ENCODE peak calls at places on chromosomes 3 and 15, in six cellular contexts. R, W, M, U, E and K are unnamed samples. For H3K9me3, the result is how much of the 10 kb centered on the place peaks cover.

GRCh38 chr15:94576889-94577533 is 345.6 kb downstream of the MCTP2 start:
- DNase-seq in R (peak), W (peak), M (no peak), U (no peak), E (peak), K (no peak)

GRCh38 chr3:64049136-64049535 is 25.8 kb upstream of the PSMD6 start:
- DNase-seq in R (peak), W (no peak), M (no peak), U (no peak), E (no peak), K (no peak)

GRCh38 chr3:2110597-2111117 is 12.0 kb downstream of the CNTN4 start:
- DNase-seq in R (no peak), W (no peak), M (no peak), U (no peak), E (no peak), K (no peak)

GRCh38 chr3:194070634-194071409 is 65.1 kb upstream of the HES1 start:
- DNase-seq in R (peak), W (peak), M (peak), U (peak), E (peak), K (peak)

GRCh38 chr3:42476225-42477160 is 25.9 kb upstream of the VIPR1 start:
- DNase-seq in R (peak), W (no peak), M (no peak), U (peak), E (no peak), K (peak)

GRCh38 chr3:30085486-30085885 is 520.9 kb upstream of the TGFBR2 start:
- DNase-seq in R (no peak), W (no peak), M (no peak), U (no peak), E (no peak), K (no peak)

GRCh38 chr3:37687966-37688365 is 173.7 kb upstream of the CTDSPL start:
- DNase-seq in R (no peak), W (no peak), M (no peak), U (no peak), E (no peak), K (no peak)

GRCh38 chr3:136255672-136256406 is 5.7 kb downstream of the PCCB start:
- DNase-seq in R (no peak), W (no peak), M (no peak), U (no peak), E (peak), K (no peak)

GRCh38 chr3:38003817-38004414 is 13.3 kb downstream of the VILL start:
- DNase-seq in R (no peak), W (no peak), M (peak), U (no peak), E (no peak), K (no peak)

GRCh38 chr3:127886276-127886862 is 28.7 kb upstream of the KBTBD12 start:
- DNase-seq in R (no peak), W (no peak), M (no peak), U (no peak), E (no peak), K (no peak)

GRCh38 chr3:103730744-103731143 is 1295.9 kb downstream of the ZPLD1 start:
- DNase-seq in R (no peak), W (no peak), M (no peak), U (no peak), E (no peak), K (no peak)

GRCh38 chr3:18649666-18650363 is 224.7 kb upstream of the SATB1 start:
- DNase-seq in R (no peak), W (no peak), M (no peak), U (no peak), E (no peak), K (no peak)

GRCh38 chr15:33201376-33202189 is 7.1 kb upstream of the FMN1 start:
- DNase-seq in R (peak), W (peak), M (no peak), U (peak), E (peak), K (no peak)

GRCh38 chr3:172315401-172316091 is 132.7 kb downstream of the GHSR start:
- DNase-seq in R (peak), W (no peak), M (no peak), U (no peak), E (no peak), K (no peak)

GRCh38 chr3:153704115-153704514 is 417.1 kb upstream of the ARHGEF26 start:
- DNase-seq in R (peak), W (peak), M (no peak), U (no peak), E (no peak), K (no peak)

GRCh38 chr3:190044142-190044541 is 76.6 kb downstream of the P3H2 start:
- DNase-seq in R (no peak), W (no peak), M (no peak), U (no peak), E (no peak), K (no peak)

GRCh38 chr15:100263721-100264455 is 77.9 kb downstream of the ADAMTS17 start:
- DNase-seq in R (no peak), W (no peak), M (no peak), U (no peak), E (no peak), K (no peak)

GRCh38 chr15:69537085-69537484 is 84.5 kb downstream of the RPLP1 start:
- DNase-seq in R (no peak), W (no peak), M (no peak), U (no peak), E (no peak), K (no peak)

GRCh38 chr3:114756506-114757279 is 390.4 kb downstream of the ZBTB20 start:
- DNase-seq in R (no peak), W (no peak), M (no peak), U (no peak), E (no peak), K (no peak)

GRCh38 chr3:169104541-169104940 is 559.0 kb downstream of the MECOM start:
- DNase-seq in R (peak), W (no peak), M (no peak), U (no peak), E (no peak), K (no peak)

GRCh38 chr3:38229036-38229435 is 36.6 kb upstream of the SLC22A13 start:
- DNase-seq in R (no peak), W (no peak), M (no peak), U (no peak), E (no peak), K (no peak)

GRCh38 chr3:114154321-114154821 is 24.5 kb downstream of the DRD3 start:
- DNase-seq in R (no peak), W (no peak), M (no peak), U (no peak), E (no peak), K (no peak)

GRCh38 chr3:122091602-122092006 is 36.4 kb downstream of the CD86 start:
- DNase-seq in R (no peak), W (peak), M (no peak), U (no peak), E (no peak), K (no peak)

GRCh38 chr15:67824900-67825879 is at the start of gene SKOR1:
- DNase-seq in R (no peak), W (no peak), M (no peak), U (peak), E (no peak), K (no peak)

GRCh38 chr3:144482876-144483275 is 511.3 kb downstream of the DIPK2A start:
- DNase-seq in R (no peak), W (no peak), M (no peak), U (no peak), E (no peak), K (no peak)

GRCh38 chr3:41932511-41932910 is 29.4 kb downstream of the ULK4 start:
- DNase-seq in R (peak), W (no peak), M (no peak), U (no peak), E (no peak), K (no peak)

GRCh38 chr3:127464642-127465041 is 125.9 kb downstream of the TPRA1 start:
- DNase-seq in R (no peak), W (no peak), M (no peak), U (no peak), E (no peak), K (no peak)

GRCh38 chr3:192819001-192819569 is 91.7 kb upstream of the FGF12 start:
- DNase-seq in R (peak), W (no peak), M (no peak), U (no peak), E (no peak), K (no peak)

GRCh38 chr3:190854062-190854461 is 8.4 kb downstream of the GMNC start:
- DNase-seq in R (no peak), W (no peak), M (no peak), U (no peak), E (no peak), K (no peak)

GRCh38 chr3:138547342-138547975 is 46.6 kb downstream of the CEP70 start:
- DNase-seq in R (peak), W (no peak), M (no peak), U (no peak), E (no peak), K (no peak)

GRCh38 chr15:49645937-49646336 is 25.1 kb downstream of the DTWD1 start:
- DNase-seq in R (peak), W (no peak), M (peak), U (no peak), E (peak), K (no peak)

GRCh38 chr3:101574388-101575156 is 592 bp downstream of the PCNP start:
- DNase-seq in R (peak), W (peak), M (peak), U (peak), E (peak), K (peak)

GRCh38 chr3:72161870-72162617 is 377.1 kb upstream of the PROK2 start:
- DNase-seq in R (peak), W (no peak), M (no peak), U (peak), E (no peak), K (no peak)

GRCh38 chr15:52021128-52021671 is 2.2 kb downstream of the MAPK6 start:
- DNase-seq in R (peak), W (peak), M (peak), U (no peak), E (peak), K (peak)

GRCh38 chr15:52417501-52417900 is 111.2 kb downstream of the MYO5A start:
- DNase-seq in R (no peak), W (no peak), M (no peak), U (no peak), E (no peak), K (no peak)

GRCh38 chr15:87713405-87713995 is 543.0 kb downstream of the NTRK3 start:
- DNase-seq in R (no peak), W (no peak), M (no peak), U (no peak), E (no peak), K (no peak)

GRCh38 chr15:91517491-91518200 is 335.9 kb upstream of the SLCO3A1 start:
- DNase-seq in R (no peak), W (no peak), M (no peak), U (no peak), E (no peak), K (no peak)

GRCh38 chr15:79897701-79898113 is 893 bp upstream of the MTHFS start:
- DNase-seq in R (no peak), W (peak), M (no peak), U (no peak), E (no peak), K (no peak)
- H3K4me3 ChIP-seq in R (peak), W (peak), M (peak), U (peak), E (peak), K (peak)

GRCh38 chr3:8020459-8020858 is 481.2 kb upstream of the LMCD1 start:
- DNase-seq in R (no peak), W (no peak), M (no peak), U (no peak), E (no peak), K (no peak)
- H3K9me3 ChIP-seq in R (under half), W (under half), M (under half), U (under half), E (under half), K (under half)

GRCh38 chr3:133040696-133041523 is 2.7 kb downstream of the TMEM108 start:
- DNase-seq in R (peak), W (peak), M (peak), U (peak), E (peak), K (no peak)
- H3K4me3 ChIP-seq in R (no peak), W (no peak), M (no peak), U (no peak), E (no peak), K (no peak)

GRCh38 chr3:44729384-44729910 is at the start of gene ZNF501:
- DNase-seq in R (no peak), W (peak), M (peak), U (peak), E (peak), K (peak)

GRCh38 chr3:44734646-44735168 is 5.3 kb downstream of the ZNF501 start:
- DNase-seq in R (no peak), W (no peak), M (no peak), U (no peak), E (no peak), K (no peak)
- H3K9me3 ChIP-seq in R (half or more), W (half or more), M (under half), U (half or more), E (half or more), K (half or more)

DNA sequence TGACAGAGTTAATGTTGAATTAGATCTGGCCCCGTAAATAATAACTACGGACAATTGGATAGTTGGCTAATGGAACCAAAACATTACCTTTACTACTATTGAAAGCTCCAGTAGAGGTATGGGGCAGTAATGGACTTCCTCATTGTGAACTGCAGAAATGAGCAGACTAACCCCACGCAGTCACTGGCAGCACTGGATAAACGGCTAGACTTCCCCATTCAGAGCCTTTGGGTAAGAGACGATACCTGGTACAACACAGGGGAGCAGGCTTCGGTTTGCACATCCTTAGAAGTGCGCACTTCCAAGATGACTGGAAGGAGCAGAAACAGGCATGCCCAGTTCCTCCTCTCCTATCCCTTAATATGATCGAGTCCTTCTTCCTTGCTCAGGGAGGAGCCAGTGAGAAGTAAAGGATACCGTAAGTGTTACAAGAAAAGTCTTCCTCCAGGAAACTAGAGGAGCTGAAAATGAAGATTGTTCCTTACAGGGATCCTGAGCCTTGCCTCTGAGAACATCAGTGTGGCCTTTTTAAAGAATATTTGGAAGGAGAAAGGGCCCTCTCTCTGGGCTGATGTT is 100.5 kb upstream of the NECTIN3 start:
- DNase-seq in R (no peak), W (no peak), M (no peak), U (no peak), E (no peak), K (no peak)
- H3K4me3 ChIP-seq in R (no peak), W (no peak), M (no peak), U (no peak), E (no peak), K (no peak)

GRCh38 chr15:25241241-25241801 is 197.5 kb downstream of the UBE3A start:
- DNase-seq in R (no peak), W (no peak), M (peak), U (peak), E (no peak), K (peak)
- H3K9me3 ChIP-seq in R (under half), W (under half), M (under half), U (half or more), E (half or more), K (under half)

DNA sequence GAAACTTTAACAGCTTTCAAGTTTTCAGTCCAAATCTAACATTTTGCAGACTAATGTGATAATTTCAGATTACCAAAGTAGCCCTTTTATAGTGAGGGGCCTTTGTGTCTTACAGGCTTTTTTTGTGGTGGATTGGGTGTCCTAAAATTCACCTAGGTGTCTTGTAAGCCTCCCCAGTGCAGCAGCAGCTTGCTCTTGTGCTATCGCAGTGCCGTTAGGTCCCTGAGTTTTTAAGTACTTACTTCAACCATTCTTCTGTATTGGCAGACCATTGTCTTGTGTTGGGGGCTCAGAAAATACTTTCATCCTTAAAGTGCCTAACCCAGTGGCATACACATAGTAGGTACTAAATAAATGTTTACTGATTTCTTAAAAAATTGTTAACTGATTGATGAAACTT is 2.1 kb downstream of the PDE8A start:
- DNase-seq in R (no peak), W (no peak), M (no peak), U (no peak), E (no peak), K (no peak)
- H3K4me3 ChIP-seq in R (peak), W (peak), M (peak), U (no peak), E (peak), K (peak)

GRCh38 chr15:27746556-27746955 is 352.6 kb downstream of the OCA2 start:
- DNase-seq in R (no peak), W (no peak), M (no peak), U (no peak), E (no peak), K (no peak)
- H3K9me3 ChIP-seq in R (under half), W (under half), M (under half), U (under half), E (under half), K (under half)